ENCODE peak calls at places on chromosomes 6 and 20, in nine cellular contexts. Q is hypothalamus; Z is effector CD4-positive, alpha-beta T cell; X is NCI-H748 treated with DMSO at 0.1 percent for 48 hours; O is GM18507; G is NCI-H1417 treated with DMSO at 0.1 percent for 48 hours; U is stimulated activated CD4-positive, alpha-beta T cell treated with anti-CD3 and anti-CD28 coated beads, Interleukin-1b, Interleukin-23, amount 100 ng/mL, for 4 hours; A is hepatocyte; N is type B pancreatic cell. T is an unnamed sample.

GRCh38 chr20:25408890-25409289 is 1.4 kb downstream of the GINS1 start:
- DNase-seq in Q (no peak), Z (no peak), X (no peak), O (no peak), G (no peak), U (no peak), A (no peak), N (peak; percentile 20), T (no peak)

GRCh38 chr6:22098623-22099022 is 198.2 kb downstream of the PRL start:
- DNase-seq in Q (no peak), Z (no peak), X (peak; percentile 70), O (no peak), G (no peak), U (no peak), A (no peak), N (no peak), T (no peak)

GRCh38 chr6:33809619-33810018 is 5.8 kb upstream of the MLN start:
- DNase-seq in Q (no peak), Z (no peak), X (no peak), O (no peak), G (no peak), U (no peak), A (no peak), N (no peak), T (no peak)

GRCh38 chr6:166473886-166474596 is 91.3 kb upstream of the MPC1 start:
- DNase-seq in Q (no peak), Z (no peak), X (no peak), O (no peak), G (no peak), U (no peak), A (no peak), N (no peak), T (no peak)

GRCh38 chr6:33926451-33926850 is 122.6 kb upstream of the MLN start:
- DNase-seq in Q (no peak), Z (no peak), X (peak; percentile 23), O (no peak), G (no peak), U (no peak), A (no peak), N (no peak), T (no peak)

GRCh38 chr6:44730771-44731391 is 343.4 kb downstream of the CDC5L start:
- DNase-seq in Q (no peak), Z (no peak), X (no peak), O (no peak), G (no peak), U (no peak), A (peak; percentile 58), N (no peak), T (no peak)

GRCh38 chr6:149037026-149037734 is 280.3 kb upstream of the TAB2 start:
- DNase-seq in Q (no peak), Z (no peak), X (no peak), O (no peak), G (no peak), U (no peak), A (peak; percentile 60), N (no peak), T (no peak)

GRCh38 chr6:41028618-41029486 is 10.2 kb downstream of the UNC5CL start:
- DNase-seq in Q (no peak), Z (no peak), X (no peak), O (no peak), G (no peak), U (no peak), A (no peak), N (no peak), T (no peak)

GRCh38 chr6:114783083-114783482 is 440.3 kb upstream of the HS3ST5 start:
- DNase-seq in Q (no peak), Z (no peak), X (no peak), O (no peak), G (no peak), U (no peak), A (no peak), N (no peak), T (no peak)

GRCh38 chr6:52558266-52559000 is 18.4 kb downstream of the TRAM2 start:
- DNase-seq in Q (no peak), Z (no peak), X (no peak), O (no peak), G (no peak), U (no peak), A (no peak), N (no peak), T (no peak)

GRCh38 chr6:120498711-120499110 is 835.6 kb downstream of the TBC1D32 start:
- DNase-seq in Q (no peak), Z (no peak), X (no peak), O (no peak), G (no peak), U (no peak), A (no peak), N (no peak), T (no peak)

GRCh38 chr6:160417550-160417949 is 69.4 kb downstream of the SLC22A3 start:
- DNase-seq in Q (no peak), Z (no peak), X (no peak), O (no peak), G (no peak), U (no peak), A (no peak), N (no peak), T (no peak)

GRCh38 chr6:40075051-40075445 is 140.8 kb upstream of the MOCS1 start:
- DNase-seq in Q (no peak), Z (no peak), X (no peak), O (no peak), G (no peak), U (no peak), A (no peak), N (no peak), T (no peak)

GRCh38 chr6:85684125-85684808 is 41.6 kb upstream of the SYNCRIP start:
- DNase-seq in Q (no peak), Z (no peak), X (no peak), O (no peak), G (no peak), U (no peak), A (no peak), N (no peak), T (no peak)

GRCh38 chr20:46011631-46012482 is 3.1 kb downstream of the MMP9 start:
- DNase-seq in Q (no peak), Z (no peak), X (no peak), O (no peak), G (no peak), U (no peak), A (no peak), N (no peak), T (peak; percentile 48)

GRCh38 chr6:63467247-63467954 is 104.9 kb upstream of the LOC128125822 start:
- DNase-seq in Q (no peak), Z (no peak), X (no peak), O (no peak), G (no peak), U (no peak), A (no peak), N (no peak), T (no peak)

GRCh38 chr6:24927985-24928735 is 7.6 kb downstream of the RIPOR2 start:
- DNase-seq in Q (no peak), Z (no peak), X (no peak), O (no peak), G (no peak), U (no peak), A (no peak), N (no peak), T (no peak)

GRCh38 chr20:54078296-54078695 is 7.9 kb upstream of the BCAS1 start:
- DNase-seq in Q (no peak), Z (no peak), X (no peak), O (peak; percentile 39), G (no peak), U (no peak), A (no peak), N (no peak), T (peak; percentile 36)

GRCh38 chr20:37417857-37418501 is 72.0 kb downstream of the SRC start:
- DNase-seq in Q (no peak), Z (no peak), X (no peak), O (no peak), G (no peak), U (no peak), A (peak; percentile 43), N (no peak), T (no peak)

GRCh38 chr6:158031445-158032353 is 50.0 kb downstream of the SYNJ2 start:
- DNase-seq in Q (no peak), Z (no peak), X (no peak), O (no peak), G (no peak), U (no peak), A (peak; percentile 16), N (no peak), T (no peak)

GRCh38 chr20:47365023-47365764 is 8.7 kb upstream of the ZMYND8 start:
- DNase-seq in Q (no peak), Z (no peak), X (no peak), O (no peak), G (no peak), U (no peak), A (no peak), N (no peak), T (no peak)

GRCh38 chr6:83514877-83515466 is 2.6 kb downstream of the PRSS35 start:
- DNase-seq in Q (no peak), Z (no peak), X (peak; percentile 57), O (peak; percentile 11), G (no peak), U (no peak), A (peak; percentile 77), N (no peak), T (no peak)

GRCh38 chr6:12522347-12522746 is 194.2 kb upstream of the PHACTR1 start:
- DNase-seq in Q (no peak), Z (no peak), X (no peak), O (no peak), G (no peak), U (no peak), A (no peak), N (no peak), T (no peak)

GRCh38 chr6:24936641-24937317 is 1.0 kb upstream of the RIPOR2 start:
- DNase-seq in Q (no peak), Z (peak; percentile 58), X (no peak), O (peak; percentile 56), G (no peak), U (peak; percentile 48), A (no peak), N (no peak), T (peak; percentile 48)